ENCODE peak calls at places on chromosomes 12 and 14, in four cellular contexts. K is A549, C is K562, B is endothelial cell of umbilical vein. D is an unnamed sample.

GRCh38 chr12:113448874-113449273 is 22.8 kb downstream of the LHX5 start:
- DNase-seq in C (no peak), K (no peak), B (no peak), D (no peak)

GRCh38 chr14:27370775-27371174 is 772.9 kb upstream of the NOVA1 start:
- DNase-seq in C (no peak), B (no peak), K (no peak), D (no peak)

GRCh38 chr12:98295681-98296080 is 219.7 kb upstream of the TMPO start:
- DNase-seq in B (no peak), C (no peak), K (no peak), D (no peak)

GRCh38 chr14:56150645-56151345 is 32.6 kb downstream of the PELI2 start:
- DNase-seq in K (no peak), C (no peak), B (no peak), D (no peak)

GRCh38 chr12:68641138-68641537 is 30.4 kb downstream of the RAP1B start:
- DNase-seq in B (no peak), K (no peak), C (no peak), D (no peak)

GRCh38 chr12:46372852-46373302 is 304 bp upstream of the SLC38A2 start:
- DNase-seq in K (no peak), B (no peak), C (peak; percentile 96), D (peak; percentile 96)

GRCh38 chr12:15563683-15564082 is 225.5 kb downstream of the EPS8 start:
- DNase-seq in C (no peak), B (peak; percentile 49), K (no peak), D (no peak)

GRCh38 chr12:92365333-92365732 is 219.7 kb upstream of the BTG1 start:
- DNase-seq in C (no peak), B (no peak), K (no peak), D (no peak)

GRCh38 chr14:31950760-31951637 is 126.1 kb upstream of the ARHGAP5 start:
- DNase-seq in B (no peak), C (peak; percentile 31), K (peak; percentile 73), D (peak; percentile 45)

GRCh38 chr12:75754698-75755097 is 243.3 kb upstream of the KRR1 start:
- DNase-seq in B (no peak), K (no peak), C (no peak), D (no peak)

GRCh38 chr12:39805651-39806050 is 186.0 kb upstream of the ABCD2 start:
- DNase-seq in C (no peak), K (no peak), B (no peak), D (no peak)

GRCh38 chr12:13339538-13339937 is 143.0 kb downstream of the EMP1 start:
- DNase-seq in C (no peak), K (peak; percentile 49), B (no peak), D (no peak)

GRCh38 chr14:78164226-78164853 is 5.8 kb upstream of the NRXN3 start:
- DNase-seq in B (no peak), C (peak; percentile 44), K (peak; percentile 60), D (peak; percentile 83)

GRCh38 chr14:103537175-103537990 is 8.4 kb downstream of the TRMT61A start:
- DNase-seq in B (no peak), K (no peak), C (no peak), D (no peak)

GRCh38 chr12:128613821-128614220 is 209.9 kb downstream of the SLC15A4 start:
- DNase-seq in C (no peak), B (no peak), K (no peak), D (no peak)

GRCh38 chr14:68466491-68466977 is 326.3 kb downstream of the ZFP36L1 start:
- DNase-seq in K (peak; percentile 84), B (peak; percentile 61), C (no peak), D (no peak)

GRCh38 chr12:26906704-26907103 is 31.1 kb downstream of the INTS13 start:
- DNase-seq in K (no peak), B (no peak), C (no peak), D (no peak)

GRCh38 chr12:122830517-122831214 is 4.6 kb upstream of the HIP1R start:
- DNase-seq in C (peak; percentile 63), K (peak; percentile 63), B (no peak), D (no peak)

GRCh38 chr12:94127239-94128131 is 20.9 kb upstream of the PLXNC1 start:
- DNase-seq in B (no peak), K (no peak), C (no peak), D (no peak)

GRCh38 chr12:47735649-47736048 is 10.4 kb upstream of the ENDOU start:
- DNase-seq in C (no peak), K (no peak), B (no peak), D (no peak)

GRCh38 chr12:47736216-47736615 is 10.9 kb upstream of the ENDOU start:
- DNase-seq in C (no peak), B (no peak), K (no peak), D (no peak)

GRCh38 chr12:47736877-47737676 is 11.8 kb upstream of the ENDOU start:
- DNase-seq in B (peak; percentile 14), K (no peak), C (peak; percentile 81), D (peak; percentile 38)

GRCh38 chr12:47733142-47733541 is 7.9 kb upstream of the ENDOU start:
- DNase-seq in C (no peak), B (no peak), K (no peak), D (no peak)

GRCh38 chr12:47734725-47735480 is 9.6 kb upstream of the ENDOU start:
- DNase-seq in B (no peak), C (no peak), K (no peak), D (peak; percentile 34)
- TF ChIP-seq JUN in B (no peak), C (no peak), K (no peak), D (no peak)

GRCh38 chr12:131530427-131530826 is 180.5 kb upstream of the SFSWAP start:
- DNase-seq in K (no peak), C (no peak), B (no peak), D (no peak)
- TF ChIP-seq JUN in K (no peak), C (no peak), B (no peak), D (no peak)

GRCh38 chr14:53019391-53019790 is 68.5 kb upstream of the FERMT2 start:
- DNase-seq in C (no peak), B (no peak), K (no peak), D (no peak)
- TF ChIP-seq JUN in C (no peak), B (no peak), K (no peak), D (no peak)

DNA sequence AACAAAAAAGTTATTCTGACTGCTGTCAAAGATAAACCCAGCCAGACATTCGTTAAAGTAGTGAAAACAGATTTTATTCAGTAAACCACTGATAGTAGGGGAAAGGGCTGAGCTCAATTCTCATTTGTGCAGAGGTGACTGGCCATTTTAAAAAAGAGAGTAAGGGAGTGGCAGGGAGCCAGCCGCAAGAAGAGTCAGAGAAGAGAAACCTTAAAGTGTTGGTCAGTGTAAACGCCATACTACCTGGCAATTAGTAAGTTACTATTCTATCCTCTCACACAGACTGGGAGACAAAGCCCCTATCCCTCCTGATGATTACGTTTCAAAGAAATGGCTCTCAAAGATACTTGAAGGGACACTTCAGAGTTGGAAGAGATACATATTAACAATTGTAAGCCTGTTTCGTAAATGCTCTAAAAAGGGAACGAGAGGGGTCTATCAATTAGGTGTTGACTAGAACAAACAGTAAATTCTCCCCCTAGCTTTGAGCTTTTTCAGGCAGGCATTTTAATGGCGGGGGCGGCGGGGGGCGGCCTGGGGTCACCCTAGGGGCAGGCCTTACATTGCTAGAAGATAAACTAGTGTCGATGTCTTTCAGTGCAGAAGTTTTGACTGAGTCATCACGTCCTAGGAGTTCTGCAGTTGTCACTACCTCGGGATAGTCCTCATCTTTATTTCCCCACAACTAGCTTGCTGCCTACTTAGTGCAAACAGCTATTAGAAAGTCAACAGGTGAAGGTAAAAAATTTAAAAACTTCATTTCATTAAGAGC is 1.8 kb downstream of the ATP6V1D start:
- DNase-seq in B (no peak), K (no peak), C (peak; percentile 18), D (no peak)
- TF ChIP-seq JUN in B (no peak), K (no peak), C (no peak), D (no peak)

GRCh38 chr14:52467515-52468266 is 84.6 kb downstream of the TXNDC16 start:
- DNase-seq in C (no peak), B (no peak), K (no peak), D (no peak)

GRCh38 chr14:52472728-52473127 is 79.6 kb downstream of the TXNDC16 start:
- DNase-seq in C (no peak), K (no peak), B (no peak), D (no peak)

GRCh38 chr14:52473557-52473956 is 78.7 kb downstream of the TXNDC16 start:
- DNase-seq in B (peak; percentile 43), C (no peak), K (no peak), D (no peak)
- TF ChIP-seq JUN in B (no peak), C (no peak), K (no peak), D (no peak)